ENCODE peak calls at places on chromosomes 4 and X, in eight cellular contexts. H is WTC11, M is body of pancreas, O is heart left ventricle, R is omental fat pad, J is cardiac muscle cell, D is transverse colon, P is spleen. K is an unnamed sample.
A peak's percentile ranks its signal among the peaks of the same experiment; 100 is the strongest.

GRCh38 chr4:42865572-42866189 is 26.8 kb upstream of the GRXCR1 start:
- DNase-seq in H (peak; percentile 55), M (peak; percentile 67), O (no peak), R (peak; percentile 32), J (peak; percentile 66), D (peak; percentile 44), P (no peak), K (peak; percentile 44)

GRCh38 chrX:73828080-73828720 is 265.2 kb downstream of the CHIC1 start:
- DNase-seq in H (no peak), M (no peak), O (no peak), R (no peak), J (no peak), D (no peak), P (no peak), K (no peak)

GRCh38 chr4:89586864-89587263 is 250.1 kb downstream of the SNCA start:
- DNase-seq in H (no peak), M (no peak), O (no peak), R (no peak), J (no peak), D (no peak), P (no peak), K (no peak)

GRCh38 chrX:154300815-154301214 is 5.2 kb downstream of the TKTL1 start:
- DNase-seq in H (no peak), M (no peak), O (no peak), R (no peak), J (no peak), D (no peak), P (peak; percentile 70), K (no peak)

GRCh38 chrX:21528076-21528475 is 130.1 kb downstream of the KLHL34 start:
- DNase-seq in H (no peak), M (no peak), O (no peak), R (no peak), J (no peak), D (no peak), P (no peak), K (no peak)

GRCh38 chr4:100421356-100421978 is 96.4 kb downstream of the EMCN start:
- DNase-seq in H (no peak), M (no peak), O (no peak), R (no peak), J (peak; percentile 11), D (no peak), P (no peak), K (no peak)

GRCh38 chrX:115462406-115462805 is 98.6 kb upstream of the PLS3 start:
- DNase-seq in H (no peak), M (no peak), O (no peak), R (no peak), J (no peak), D (no peak), P (no peak), K (no peak)

GRCh38 chr4:2803624-2804448 is 11.0 kb downstream of the SH3BP2 start:
- DNase-seq in H (no peak), M (no peak), O (peak; percentile 59), R (no peak), J (no peak), D (peak; percentile 67), P (peak; percentile 75), K (no peak)

GRCh38 chrX:92213781-92214180 is 434.6 kb downstream of the PCDH11X start:
- DNase-seq in H (no peak), M (no peak), O (no peak), R (no peak), J (no peak), D (no peak), P (no peak), K (no peak)

GRCh38 chrX:46376246-46376885 is 168.9 kb downstream of the ZNF674 start:
- DNase-seq in H (peak; percentile 11), M (no peak), O (no peak), R (no peak), J (peak; percentile 48), D (peak; percentile 13), P (no peak), K (peak; percentile 55)

DNA sequence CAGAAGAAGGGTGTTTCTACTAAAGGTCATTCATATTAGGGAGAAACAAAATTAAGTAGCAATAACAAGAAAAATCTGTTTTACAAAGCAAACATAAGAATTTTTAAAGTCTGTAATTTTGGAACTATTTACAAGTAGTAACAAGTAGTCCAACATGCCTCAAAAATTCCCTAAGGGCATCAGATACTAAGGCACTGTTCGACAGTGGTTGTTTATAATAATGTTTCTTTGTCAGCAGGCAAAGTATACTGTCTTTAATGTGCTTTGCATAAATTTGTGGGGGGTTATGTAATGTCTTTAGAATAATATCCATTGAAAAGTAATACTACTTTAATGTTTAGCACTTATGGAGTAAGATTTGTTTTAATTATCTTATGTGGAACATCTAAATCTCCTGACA is 82.7 kb downstream of the PHOX2B start:
- DNase-seq in H (no peak), M (no peak), O (no peak), R (no peak), J (no peak), D (no peak), P (no peak), K (no peak)
- TF ChIP-seq CTCF in H (no peak), M (no peak), O (no peak), R (no peak), J (no peak), D (no peak), P (no peak), K (no peak)

DNA sequence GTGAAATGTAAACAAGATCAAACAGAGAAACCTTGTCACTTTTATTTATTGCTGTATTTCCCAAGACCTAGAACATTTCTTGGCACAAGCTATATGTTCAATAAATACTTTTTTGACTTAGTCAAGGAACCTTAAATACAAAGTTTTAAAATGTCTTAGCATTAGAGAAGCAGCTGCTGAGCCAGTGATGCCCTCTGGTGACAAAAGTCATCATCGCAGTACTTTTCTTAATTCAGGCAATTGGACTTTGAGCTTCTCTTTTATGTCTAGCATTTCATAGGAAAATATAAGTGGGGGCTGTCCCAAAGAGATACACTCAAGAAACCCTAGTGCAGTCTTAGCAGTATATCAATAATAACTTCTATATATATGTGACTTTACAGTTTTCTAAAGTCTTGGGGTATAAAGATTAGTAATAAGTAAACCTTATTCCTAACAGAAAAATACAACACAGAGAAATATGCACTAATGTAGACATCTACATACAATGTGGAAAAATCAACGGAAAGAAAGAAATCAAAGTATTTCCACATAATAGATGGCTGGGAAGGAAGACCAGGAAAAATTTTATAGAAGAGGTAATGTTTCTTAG is 118.4 kb downstream of the DTHD1 start:
- DNase-seq in H (peak; percentile 12), M (peak; percentile 38), O (no peak), R (no peak), J (peak; percentile 37), D (peak; percentile 11), P (no peak), K (peak; percentile 13)
- TF ChIP-seq CTCF in H (no peak), M (peak; percentile 79), O (no peak), R (no peak), J (peak; percentile 31), D (peak; percentile 48), P (peak; percentile 69), K (no peak)

DNA sequence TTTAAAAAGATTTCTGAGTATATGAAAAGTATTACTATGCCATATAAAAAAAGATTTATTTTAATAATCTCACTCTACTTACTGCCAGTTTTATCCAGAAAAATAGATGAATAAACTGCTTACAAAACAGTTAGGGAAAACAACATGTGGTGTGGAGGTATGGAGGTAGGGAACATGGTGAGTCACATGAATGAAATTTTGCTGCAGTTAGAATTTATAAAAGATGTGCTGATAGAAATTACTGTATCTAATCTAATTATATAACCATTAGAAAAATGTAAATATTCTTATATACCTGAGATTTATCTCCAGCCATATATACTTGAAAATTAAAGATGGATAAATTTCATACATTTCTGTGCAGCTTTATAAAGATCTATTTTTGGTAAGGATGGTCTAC is 184.0 kb upstream of the ANK2 start:
- DNase-seq in H (no peak), M (no peak), O (no peak), R (no peak), J (no peak), D (no peak), P (no peak), K (no peak)
- TF ChIP-seq CTCF in H (no peak), M (no peak), O (no peak), R (no peak), J (no peak), D (no peak), P (no peak), K (no peak)

DNA sequence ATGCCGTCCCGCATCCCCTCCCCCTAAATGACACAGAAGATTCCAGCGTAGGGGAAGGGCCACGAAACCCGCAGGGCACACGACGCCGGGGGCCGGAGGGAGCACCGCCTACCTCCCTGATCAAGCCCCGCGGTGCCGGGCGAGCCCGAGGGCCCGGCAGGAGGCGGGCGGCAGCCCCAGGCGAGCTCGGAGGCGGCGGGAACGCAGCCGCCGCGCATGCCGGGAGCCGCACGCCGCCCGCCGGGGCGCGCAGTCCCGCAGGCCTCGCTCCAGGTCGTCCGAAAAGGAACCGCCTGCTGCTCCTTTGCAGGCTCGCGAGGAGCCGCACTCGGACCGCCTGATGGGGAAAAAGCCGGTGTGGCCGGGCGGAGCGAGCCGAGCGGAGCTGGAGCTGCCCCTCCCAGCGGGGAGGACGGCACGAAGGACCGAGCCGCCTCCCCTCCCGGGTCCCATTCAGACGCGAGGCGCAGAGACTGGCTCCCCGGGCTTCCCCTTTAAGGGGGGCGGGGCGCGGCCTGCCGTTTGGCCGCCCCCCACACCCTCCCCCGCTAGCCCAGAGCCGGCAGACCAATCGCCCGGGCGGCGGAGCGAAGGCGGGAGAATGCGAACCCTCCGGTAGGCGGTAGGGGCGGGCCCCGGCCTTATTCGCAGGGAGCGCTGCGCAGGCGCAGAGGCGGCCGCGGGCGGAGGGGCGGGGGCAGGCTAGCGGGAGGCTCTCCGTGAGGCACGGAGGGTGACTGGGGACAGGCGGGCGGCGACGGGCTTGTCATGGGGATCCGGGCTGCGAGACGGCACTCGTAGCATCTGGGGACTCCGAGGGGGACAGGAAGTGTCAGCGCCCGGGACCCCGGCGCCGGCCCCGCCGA is 561 bp upstream of the ING2 start:
- DNase-seq in H (peak; percentile 98), M (peak; percentile 99), O (peak; percentile 100), R (peak; percentile 95), J (peak; percentile 98), D (peak; percentile 99), P (peak; percentile 100), K (peak; percentile 98)
- TF ChIP-seq CTCF in H (no peak), M (peak; percentile 5), O (no peak), R (no peak), J (peak; percentile 28), D (no peak), P (peak; percentile 47), K (no peak)

DNA sequence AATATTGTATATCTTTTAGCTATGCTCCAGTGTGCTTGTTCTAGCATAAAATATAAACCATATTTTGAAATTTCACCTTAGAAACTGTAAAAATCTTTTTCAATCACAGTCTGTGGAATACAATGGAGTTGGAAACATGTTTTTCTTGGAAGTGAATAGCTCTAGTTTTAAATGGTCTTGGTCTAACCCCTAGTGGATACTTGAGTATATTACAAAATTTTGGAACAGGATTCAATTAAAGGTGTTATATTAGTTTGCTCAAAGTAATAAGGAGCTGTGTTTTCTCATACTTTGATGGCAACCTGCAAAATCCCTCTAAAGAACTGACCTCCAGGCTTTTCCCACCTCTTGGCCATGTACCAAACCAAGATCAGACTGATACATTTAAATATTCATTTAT is 48.2 kb downstream of the STK26 start:
- DNase-seq in H (no peak), M (no peak), O (no peak), R (no peak), J (peak; percentile 12), D (no peak), P (no peak), K (no peak)
- TF ChIP-seq CTCF in H (no peak), M (no peak), O (no peak), R (no peak), J (peak; percentile 29), D (no peak), P (peak; percentile 26), K (no peak)